ENCODE peak calls at places on chromosomes 7 and 10, in nine cellular contexts. C is nephron progenitor cell, O is GM20000, K is AG04450, P is endothelial cell, H is astrocyte of the spinal cord, A is lower leg skin, B is A673, V is uterus. D is an unnamed sample.

GRCh38 chr7:73699370-73700069 is 16.1 kb downstream of the BUD23 start:
- DNase-seq in C (no peak), O (no peak), K (no peak), P (no peak), H (no peak), A (no peak), B (no peak), V (no peak), D (no peak)

GRCh38 chr10:80166581-80167470 is 34.3 kb downstream of the PLAC9 start:
- DNase-seq in C (no peak), O (no peak), K (no peak), P (no peak), H (no peak), A (no peak), B (no peak), V (no peak), D (no peak)

GRCh38 chr10:130300608-130301025 is 164.4 kb downstream of the GLRX3 start:
- DNase-seq in C (no peak), O (no peak), K (no peak), P (no peak), H (peak), A (no peak), B (peak), V (no peak), D (no peak)

GRCh38 chr7:156026076-156027002 is 214.1 kb upstream of the SHH start:
- DNase-seq in C (no peak), O (no peak), K (no peak), P (no peak), H (no peak), A (no peak), B (no peak), V (no peak), D (no peak)

GRCh38 chr7:73329861-73330581 is 2.1 kb downstream of the FKBP6 start:
- DNase-seq in C (no peak), O (no peak), K (peak), P (no peak), H (peak), A (no peak), B (no peak), V (no peak), D (no peak)

GRCh38 chr10:24541239-24541753 is 182.4 kb downstream of the ARHGAP21 start:
- DNase-seq in C (no peak), O (no peak), K (no peak), P (no peak), H (no peak), A (no peak), B (no peak), V (no peak), D (peak)

GRCh38 chr7:94397721-94398120 is 3.0 kb downstream of the COL1A2 start:
- DNase-seq in C (no peak), O (no peak), K (no peak), P (no peak), H (peak), A (no peak), B (no peak), V (no peak), D (no peak)

GRCh38 chr10:110425684-110426293 is 71.9 kb upstream of the DUSP5 start:
- DNase-seq in C (no peak), O (peak), K (peak), P (no peak), H (peak), A (no peak), B (no peak), V (no peak), D (no peak)

GRCh38 chr7:47204709-47205108 is 377.2 kb downstream of the TNS3 start:
- DNase-seq in C (no peak), O (no peak), K (no peak), P (no peak), H (no peak), A (no peak), B (no peak), V (no peak), D (no peak)

GRCh38 chr7:157904211-157904865 is 567.5 kb downstream of the DNAJB6 start:
- DNase-seq in C (no peak), O (no peak), K (no peak), P (no peak), H (no peak), A (no peak), B (no peak), V (no peak), D (no peak)

GRCh38 chr10:51083280-51083986 is 9.1 kb downstream of the PRKG1 start:
- DNase-seq in C (no peak), O (no peak), K (peak), P (no peak), H (no peak), A (no peak), B (no peak), V (peak), D (no peak)

GRCh38 chr7:139570119-139570518 is 46.6 kb downstream of the CLEC2L start:
- DNase-seq in C (no peak), O (no peak), K (no peak), P (no peak), H (no peak), A (no peak), B (no peak), V (no peak), D (no peak)

GRCh38 chr10:99709480-99710229 is 22.3 kb downstream of the COX15 start:
- DNase-seq in C (no peak), O (peak), K (no peak), P (no peak), H (peak), A (no peak), B (no peak), V (no peak), D (no peak)

GRCh38 chr10:70838270-70838669 is 22.5 kb downstream of the SGPL1 start:
- DNase-seq in C (no peak), O (no peak), K (no peak), P (no peak), H (no peak), A (no peak), B (no peak), V (no peak), D (no peak)

GRCh38 chr7:35430547-35431153 is 176.8 kb upstream of the TBX20 start:
- DNase-seq in C (no peak), O (no peak), K (no peak), P (no peak), H (no peak), A (no peak), B (peak), V (no peak), D (no peak)

GRCh38 chr10:21095494-21096055 is 198.5 kb upstream of the NEBL start:
- DNase-seq in C (no peak), O (no peak), K (no peak), P (no peak), H (no peak), A (no peak), B (no peak), V (no peak), D (no peak)

GRCh38 chr7:98626393-98627061 is 9.4 kb downstream of the NPTX2 start:
- DNase-seq in C (peak), O (no peak), K (no peak), P (no peak), H (no peak), A (no peak), B (no peak), V (no peak), D (no peak)

GRCh38 chr7:29622335-29623265 is 59.0 kb downstream of the PRR15 start:
- DNase-seq in C (no peak), O (no peak), K (peak), P (no peak), H (peak), A (peak), B (peak), V (no peak), D (peak)

GRCh38 chr10:46542567-46543323 is 13.7 kb downstream of the GPRIN2 start:
- DNase-seq in C (peak), O (no peak), K (no peak), P (no peak), H (no peak), A (no peak), B (no peak), V (peak), D (peak)

GRCh38 chr10:88651131-88651541 is 13.1 kb upstream of the LIPF start:
- DNase-seq in C (no peak), O (no peak), K (peak), P (no peak), H (peak), A (no peak), B (peak), V (no peak), D (no peak)

GRCh38 chr10:107952649-107953589 is 788.4 kb upstream of the SORCS1 start:
- DNase-seq in C (no peak), O (no peak), K (no peak), P (no peak), H (no peak), A (no peak), B (no peak), V (no peak), D (no peak)

GRCh38 chr7:37105762-37106161 is 342.9 kb downstream of the ELMO1 start:
- DNase-seq in C (no peak), O (no peak), K (no peak), P (no peak), H (no peak), A (no peak), B (no peak), V (no peak), D (no peak)

GRCh38 chr10:132684164-132684891 is 101.6 kb downstream of the NKX6-2 start:
- DNase-seq in C (no peak), O (no peak), K (no peak), P (no peak), H (peak), A (no peak), B (no peak), V (no peak), D (peak)

GRCh38 chr7:68288099-68288498 is 1291.5 kb downstream of the TYW1 start:
- DNase-seq in C (no peak), O (no peak), K (no peak), P (no peak), H (no peak), A (no peak), B (no peak), V (no peak), D (no peak)

GRCh38 chr10:77116904-77117303 is 520.7 kb downstream of the KCNMA1 start:
- DNase-seq in C (no peak), O (no peak), K (no peak), P (no peak), H (no peak), A (no peak), B (no peak), V (no peak), D (no peak)

GRCh38 chr7:881441-882234 is 5.3 kb downstream of the GET4 start:
- DNase-seq in C (no peak), O (no peak), K (no peak), P (no peak), H (no peak), A (no peak), B (no peak), V (no peak), D (no peak)

GRCh38 chr7:122092964-122093797 is 50.9 kb downstream of the AASS start:
- DNase-seq in C (peak), O (peak), K (peak), P (peak), H (peak), A (peak), B (peak), V (peak), D (peak)

GRCh38 chr10:131781076-131781475 is 119.7 kb upstream of the PPP2R2D start:
- DNase-seq in C (no peak), O (no peak), K (no peak), P (no peak), H (no peak), A (no peak), B (no peak), V (no peak), D (no peak)

GRCh38 chr7:79241288-79242055 is 212.0 kb downstream of the MAGI2 start:
- DNase-seq in C (no peak), O (no peak), K (peak), P (no peak), H (peak), A (no peak), B (peak), V (no peak), D (no peak)

GRCh38 chr7:77644774-77645173 is 51.5 kb upstream of the RSBN1L start:
- DNase-seq in C (no peak), O (no peak), K (no peak), P (no peak), H (no peak), A (no peak), B (no peak), V (no peak), D (no peak)

GRCh38 chr10:102832987-102833386 is 4.2 kb downstream of the CYP17A1 start:
- DNase-seq in C (no peak), O (no peak), K (no peak), P (no peak), H (no peak), A (no peak), B (no peak), V (no peak), D (no peak)

GRCh38 chr10:101563007-101563406 is 25.1 kb downstream of the POLL start:
- DNase-seq in C (no peak), O (no peak), K (no peak), P (no peak), H (no peak), A (no peak), B (no peak), V (no peak), D (no peak)

GRCh38 chr10:103463456-103463855 is 4.8 kb upstream of the CALHM1 start:
- DNase-seq in C (no peak), O (no peak), K (no peak), P (no peak), H (no peak), A (no peak), B (no peak), V (no peak), D (no peak)

GRCh38 chr7:45484094-45484493 is 90.1 kb upstream of the ADCY1 start:
- DNase-seq in C (no peak), O (no peak), K (no peak), P (peak), H (no peak), A (no peak), B (no peak), V (no peak), D (no peak)

GRCh38 chr10:113015201-113015600 is 65.2 kb downstream of the TCF7L2 start:
- DNase-seq in C (no peak), O (no peak), K (no peak), P (no peak), H (no peak), A (no peak), B (no peak), V (no peak), D (no peak)

GRCh38 chr7:157565981-157566630 is 229.3 kb downstream of the DNAJB6 start:
- DNase-seq in C (no peak), O (no peak), K (no peak), P (no peak), H (no peak), A (no peak), B (no peak), V (no peak), D (no peak)

GRCh38 chr10:29634764-29635625 is at the start of gene SVIL:
- DNase-seq in C (peak), O (no peak), K (no peak), P (no peak), H (peak), A (peak), B (no peak), V (peak), D (no peak)

GRCh38 chr7:92135100-92135429 is 788 bp upstream of the CYP51A1 start:
- DNase-seq in C (peak), O (peak), K (no peak), P (peak), H (no peak), A (no peak), B (peak), V (peak), D (no peak)

DNA sequence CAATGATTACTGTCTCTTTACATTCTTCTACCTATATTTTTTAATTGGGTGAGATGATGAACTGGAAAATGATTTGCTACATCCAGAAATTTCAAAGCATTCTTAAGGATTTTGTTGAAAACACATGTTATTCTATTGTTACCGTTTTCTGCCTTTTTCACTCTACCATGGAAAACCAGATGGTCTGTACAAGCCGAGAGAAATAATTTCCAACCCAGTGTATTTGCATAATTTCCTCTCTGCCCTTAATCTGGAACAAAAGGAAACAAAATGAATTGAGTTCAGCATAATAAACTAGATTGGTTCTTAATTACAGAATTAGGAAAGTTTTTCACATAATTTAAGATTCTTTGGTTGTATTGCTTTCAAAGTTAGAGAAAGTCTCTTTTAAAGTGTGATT is 211.2 kb downstream of the CACNB2 start:
- DNase-seq in C (no peak), O (no peak), K (no peak), P (no peak), H (no peak), A (no peak), B (no peak), V (no peak), D (no peak)
- TF ChIP-seq CTCF in C (no peak), O (no peak), K (no peak), P (no peak), H (no peak), A (no peak), B (no peak), V (no peak), D (no peak)

GRCh38 chr10:86139066-86139657 is 227.4 kb downstream of the GRID1 start:
- DNase-seq in C (peak), O (peak), K (no peak), P (peak), H (no peak), A (no peak), B (peak), V (no peak), D (peak)
- TF ChIP-seq CTCF in C (peak), O (peak), K (no peak), P (peak), H (no peak), A (no peak), B (peak), V (no peak), D (no peak)

DNA sequence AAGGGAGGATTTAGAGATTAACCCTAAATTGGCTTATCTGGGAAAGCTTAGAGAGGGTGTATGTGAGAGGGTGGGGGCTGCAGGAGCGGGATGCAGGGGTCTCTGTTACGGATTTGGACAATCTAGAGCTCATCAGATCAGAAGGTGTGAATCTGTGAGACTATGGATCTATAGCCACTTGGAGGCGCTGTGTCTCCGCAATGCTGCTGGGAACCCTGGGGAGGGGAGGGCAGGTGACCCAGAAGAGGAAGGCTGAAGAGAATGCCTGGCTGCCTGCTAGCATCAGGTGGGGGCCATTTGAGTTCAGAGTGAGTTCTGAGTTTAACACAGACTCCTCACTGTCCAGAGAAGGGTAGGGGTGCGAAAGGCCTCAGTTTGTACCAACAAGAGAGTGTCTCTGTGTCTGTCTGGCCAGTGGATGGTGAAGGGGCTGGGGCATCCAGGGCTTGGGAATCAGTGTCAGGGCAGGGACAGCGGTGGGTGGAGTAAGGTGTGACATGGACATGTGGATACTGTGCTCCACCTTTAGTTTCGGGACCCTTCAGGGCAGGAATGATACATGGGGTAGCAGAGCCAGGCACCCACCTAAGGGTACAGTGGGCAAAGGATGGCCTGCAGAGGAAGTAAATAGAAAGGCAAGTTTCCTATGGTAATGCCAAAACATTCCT is 187.3 kb upstream of the PRSS58 start:
- DNase-seq in C (peak), O (no peak), K (no peak), P (peak), H (no peak), A (no peak), B (peak), V (no peak), D (peak)
- TF ChIP-seq CTCF in C (peak), O (peak), K (peak), P (peak), H (peak), A (no peak), B (peak), V (no peak), D (no peak)

GRCh38 chr10:76037531-76037930 is 606.1 kb downstream of the LRMDA start:
- DNase-seq in C (no peak), O (no peak), K (no peak), P (no peak), H (no peak), A (no peak), B (no peak), V (no peak), D (no peak)

GRCh38 chr10:76038696-76039095 is 607.3 kb downstream of the LRMDA start:
- DNase-seq in C (no peak), O (no peak), K (no peak), P (no peak), H (no peak), A (no peak), B (no peak), V (no peak), D (no peak)

GRCh38 chr10:76040830-76041220 is 609.4 kb downstream of the LRMDA start:
- DNase-seq in C (no peak), O (no peak), K (no peak), P (no peak), H (no peak), A (no peak), B (no peak), V (no peak), D (no peak)

GRCh38 chr10:76036962-76037361 is 605.5 kb downstream of the LRMDA start:
- DNase-seq in C (no peak), O (no peak), K (no peak), P (no peak), H (no peak), A (no peak), B (no peak), V (no peak), D (peak)

GRCh38 chr10:76040107-76040829 is 608.8 kb downstream of the LRMDA start:
- DNase-seq in C (no peak), O (no peak), K (no peak), P (no peak), H (no peak), A (no peak), B (no peak), V (no peak), D (no peak)
- TF ChIP-seq CTCF in C (no peak), O (no peak), K (no peak), P (peak), H (peak), A (no peak), B (peak), V (no peak), D (peak)

GRCh38 chr7:16422100-16422430 is 727 bp upstream of the CRPPA start:
- DNase-seq in C (no peak), O (no peak), K (no peak), P (no peak), H (peak), A (no peak), B (no peak), V (no peak), D (no peak)

GRCh38 chr7:16419859-16420258 is 1.5 kb downstream of the CRPPA start:
- DNase-seq in C (no peak), O (no peak), K (no peak), P (no peak), H (no peak), A (no peak), B (no peak), V (no peak), D (no peak)

GRCh38 chr7:16421333-16422099 is at the start of gene CRPPA:
- DNase-seq in C (peak), O (peak), K (no peak), P (peak), H (peak), A (no peak), B (no peak), V (no peak), D (peak)

GRCh38 chr7:16420329-16420648 is 1.0 kb downstream of the CRPPA start:
- DNase-seq in C (no peak), O (no peak), K (no peak), P (no peak), H (no peak), A (no peak), B (no peak), V (no peak), D (no peak)

GRCh38 chr7:16420649-16421332 is 547 bp downstream of the CRPPA start:
- DNase-seq in C (peak), O (peak), K (peak), P (peak), H (peak), A (peak), B (peak), V (peak), D (peak)
- TF ChIP-seq CTCF in C (peak), O (no peak), K (peak), P (no peak), H (peak), A (no peak), B (no peak), V (no peak), D (peak)

DNA sequence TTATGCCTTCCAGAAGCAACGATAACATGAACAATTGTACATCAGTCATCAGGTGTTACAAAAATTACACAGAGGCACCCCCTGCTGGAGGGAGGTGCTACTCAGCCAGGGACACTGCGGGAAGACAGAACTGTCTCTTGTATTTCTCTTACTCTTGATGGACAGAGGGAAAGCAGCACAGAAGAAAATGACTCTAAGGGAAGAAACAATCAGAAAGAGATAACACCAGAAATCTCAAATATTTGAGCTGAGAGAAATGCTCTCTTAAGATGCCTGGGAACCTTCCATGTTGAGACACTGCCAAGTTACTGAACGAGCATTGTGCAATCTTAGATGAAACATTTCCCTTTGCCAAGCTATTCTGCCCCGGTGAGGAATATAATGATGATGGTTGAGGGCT is 227.6 kb upstream of the NPSR1 start:
- DNase-seq in C (no peak), O (peak), K (no peak), P (peak), H (peak), A (no peak), B (peak), V (no peak), D (peak)
- TF ChIP-seq CTCF in C (no peak), O (no peak), K (peak), P (peak), H (peak), A (no peak), B (peak), V (no peak), D (peak)

GRCh38 chr7:143299840-143300239 is 11.7 kb downstream of the CASP2 start:
- DNase-seq in C (peak), O (no peak), K (no peak), P (peak), H (no peak), A (no peak), B (peak), V (no peak), D (peak)
- TF ChIP-seq CTCF in C (peak), O (peak), K (peak), P (peak), H (peak), A (no peak), B (peak), V (no peak), D (peak)

D was measured in Calu3.